ENCODE peak calls at places on chromosomes 12 and 14, in ten cellular contexts. V is AG09309; I is neural crest cell; G is NCI-H1092; D is HCEC 1CT; E is activated naive CD8-positive, alpha-beta T cell treated with anti-CD3 and anti-CD28 coated beads, Interleukin-2, amount 50 U/mL, for 24 hours; A is adrenal gland; T is ovary; S is AG08396; P is activated CD4-positive, alpha-beta T cell treated with anti-CD3 and anti-CD28 coated beads for 24 hours. K is an unnamed sample.

GRCh38 chr14:71574976-71575375 is 357.3 kb upstream of the RGS6 start:
- DNase-seq in V (peak; percentile 54), I (no peak), G (no peak), D (peak; percentile 84), E (no peak), A (no peak), T (no peak), S (peak; percentile 65), P (no peak), K (no peak)

GRCh38 chr14:56120091-56120632 is 2.0 kb downstream of the PELI2 start:
- DNase-seq in V (no peak), I (no peak), G (no peak), D (peak; percentile 9), E (no peak), A (no peak), T (no peak), S (peak; percentile 45), P (no peak), K (no peak)

GRCh38 chr14:33568935-33569579 is 381.8 kb downstream of the EGLN3 start:
- DNase-seq in V (no peak), I (no peak), G (no peak), D (no peak), E (no peak), A (no peak), T (no peak), S (no peak), P (no peak), K (no peak)

GRCh38 chr12:64066776-64067175 is 155.3 kb downstream of the KICS2 start:
- DNase-seq in V (no peak), I (no peak), G (no peak), D (no peak), E (no peak), A (no peak), T (no peak), S (no peak), P (no peak), K (no peak)

GRCh38 chr14:54133896-54134295 is 177.3 kb upstream of the BMP4 start:
- DNase-seq in V (no peak), I (no peak), G (no peak), D (peak; percentile 28), E (no peak), A (no peak), T (no peak), S (no peak), P (no peak), K (no peak)

GRCh38 chr14:30162066-30162465 is 234.4 kb upstream of the PRKD1 start:
- DNase-seq in V (no peak), I (no peak), G (no peak), D (no peak), E (no peak), A (no peak), T (no peak), S (no peak), P (no peak), K (no peak)

GRCh38 chr14:68547305-68548193 is 245.3 kb downstream of the ZFP36L1 start:
- DNase-seq in V (peak; percentile 82), I (no peak), G (no peak), D (peak; percentile 98), E (no peak), A (no peak), T (peak; percentile 75), S (peak; percentile 60), P (no peak), K (peak; percentile 86)

GRCh38 chr14:32004300-32004699 is 72.8 kb upstream of the ARHGAP5 start:
- DNase-seq in V (peak; percentile 49), I (no peak), G (no peak), D (peak; percentile 78), E (no peak), A (no peak), T (no peak), S (no peak), P (no peak), K (no peak)

GRCh38 chr12:45732250-45732649 is 2.7 kb downstream of the ARID2 start:
- DNase-seq in V (no peak), I (no peak), G (no peak), D (no peak), E (no peak), A (no peak), T (no peak), S (no peak), P (no peak), K (no peak)

GRCh38 chr12:76094754-76095153 is 10.3 kb upstream of the NAP1L1 start:
- DNase-seq in V (no peak), I (no peak), G (no peak), D (no peak), E (no peak), A (no peak), T (no peak), S (no peak), P (no peak), K (no peak)

GRCh38 chr12:21001778-21002177 is 129.2 kb upstream of the SLCO1B1 start:
- DNase-seq in V (no peak), I (no peak), G (no peak), D (no peak), E (no peak), A (no peak), T (no peak), S (no peak), P (no peak), K (no peak)

GRCh38 chr12:1884651-1885050 is 33.8 kb downstream of the CACNA2D4 start:
- DNase-seq in V (no peak), I (no peak), G (no peak), D (no peak), E (no peak), A (no peak), T (no peak), S (peak; percentile 1), P (no peak), K (no peak)

GRCh38 chr14:54698501-54698900 is 131.6 kb downstream of the SAMD4A start:
- DNase-seq in V (no peak), I (no peak), G (no peak), D (no peak), E (no peak), A (no peak), T (no peak), S (no peak), P (no peak), K (no peak)

GRCh38 chr14:62179367-62180018 is 417.3 kb downstream of the SNAPC1 start:
- DNase-seq in V (peak; percentile 80), I (peak; percentile 44), G (peak; percentile 83), D (peak; percentile 86), E (peak; percentile 8), A (peak; percentile 51), T (no peak), S (peak; percentile 62), P (no peak), K (no peak)

GRCh38 chr14:65080954-65081747 is 21.2 kb downstream of the MAX start:
- DNase-seq in V (no peak), I (no peak), G (no peak), D (no peak), E (no peak), A (no peak), T (no peak), S (peak; percentile 43), P (no peak), K (no peak)

GRCh38 chr12:14188761-14189160 is 176.7 kb upstream of the ATF7IP start:
- DNase-seq in V (no peak), I (no peak), G (no peak), D (no peak), E (no peak), A (no peak), T (no peak), S (no peak), P (no peak), K (no peak)

GRCh38 chr12:98955284-98955683 is 310.2 kb downstream of the APAF1 start:
- DNase-seq in V (no peak), I (no peak), G (no peak), D (no peak), E (peak; percentile 1), A (no peak), T (no peak), S (no peak), P (no peak), K (no peak)

GRCh38 chr14:52248057-52248456 is 19.4 kb upstream of the PTGDR start:
- DNase-seq in V (no peak), I (no peak), G (no peak), D (no peak), E (no peak), A (no peak), T (no peak), S (no peak), P (no peak), K (no peak)

GRCh38 chr12:105214141-105214540 is 21.8 kb downstream of the APPL2 start:
- DNase-seq in V (peak; percentile 94), I (no peak), G (no peak), D (no peak), E (no peak), A (no peak), T (no peak), S (no peak), P (no peak), K (no peak)

GRCh38 chr14:32457213-32457920 is 128.3 kb downstream of the AKAP6 start:
- DNase-seq in V (no peak), I (no peak), G (no peak), D (no peak), E (no peak), A (no peak), T (no peak), S (peak; percentile 69), P (no peak), K (no peak)

GRCh38 chr14:68391292-68392014 is 401.4 kb downstream of the ZFP36L1 start:
- DNase-seq in V (no peak), I (no peak), G (no peak), D (no peak), E (no peak), A (no peak), T (peak; percentile 26), S (peak; percentile 48), P (no peak), K (no peak)

GRCh38 chr12:104677441-104678089 is 220.8 kb downstream of the CHST11 start:
- DNase-seq in V (no peak), I (no peak), G (no peak), D (no peak), E (no peak), A (no peak), T (no peak), S (no peak), P (no peak), K (no peak)

GRCh38 chr14:36856095-36856878 is 194.6 kb downstream of the PAX9 start:
- DNase-seq in V (no peak), I (no peak), G (peak; percentile 13), D (no peak), E (no peak), A (no peak), T (no peak), S (no peak), P (no peak), K (peak; percentile 78)

GRCh38 chr12:14810953-14811483 is 3.0 kb downstream of the SMCO3 start:
- DNase-seq in V (no peak), I (no peak), G (peak; percentile 12), D (peak; percentile 49), E (no peak), A (peak; percentile 36), T (no peak), S (peak; percentile 30), P (no peak), K (no peak)

GRCh38 chr12:53939141-53940108 is 794 bp downstream of the HOXC13 start:
- DNase-seq in V (peak; percentile 0), I (no peak), G (no peak), D (no peak), E (no peak), A (no peak), T (no peak), S (peak; percentile 69), P (no peak), K (no peak)

GRCh38 chr14:35405304-35405996 is 901 bp upstream of the NFKBIA start:
- DNase-seq in V (no peak), I (no peak), G (no peak), D (no peak), E (no peak), A (peak; percentile 42), T (peak; percentile 55), S (no peak), P (no peak), K (no peak)

GRCh38 chr14:105765893-105766614 is 239.7 kb downstream of the TMEM121 start:
- DNase-seq in V (no peak), I (no peak), G (no peak), D (no peak), E (no peak), A (no peak), T (no peak), S (no peak), P (no peak), K (no peak)

GRCh38 chr12:61993734-61994345 is 266.4 kb upstream of the USP15 start:
- DNase-seq in V (no peak), I (no peak), G (no peak), D (no peak), E (no peak), A (peak; percentile 17), T (no peak), S (no peak), P (no peak), K (no peak)

K was measured in posterior vena cava.